ENCODE peak calls at places on chromosomes 13 and 19, in four cellular contexts. B is GM12865, D is Peyer's patch, N is astrocyte. F is an unnamed sample.

GRCh38 chr19:13846533-13847032 is 30.4 kb upstream of the NANOS3 start:
- DNase-seq in B (peak), D (peak), N (peak), F (peak)

GRCh38 chr19:15393963-15394362 is 14.4 kb upstream of the AKAP8 start:
- DNase-seq in B (no peak), D (no peak), N (no peak), F (no peak)

GRCh38 chr13:45623516-45624090 is 8.1 kb upstream of the ERICH6B start:
- DNase-seq in B (peak), D (no peak), N (no peak), F (no peak)

GRCh38 chr13:94251801-94252200 is 227.7 kb downstream of the DCT start:
- DNase-seq in B (no peak), D (no peak), N (peak), F (peak)

GRCh38 chr19:44700547-44700946 is 1.6 kb downstream of the CEACAM16 start:
- DNase-seq in B (no peak), D (no peak), N (no peak), F (no peak)

GRCh38 chr13:38662362-38662761 is 24.5 kb upstream of the FREM2 start:
- DNase-seq in B (no peak), D (no peak), N (peak), F (no peak)

GRCh38 chr19:42081584-42082258 is 5.8 kb downstream of the ZNF574 start:
- DNase-seq in B (peak), D (no peak), N (peak), F (no peak)

GRCh38 chr19:4909172-4909896 is at the start of gene UHRF1:
- DNase-seq in B (peak), D (peak), N (no peak), F (no peak)

GRCh38 chr19:31334101-31334848 is 15.0 kb downstream of the TSHZ3 start:
- DNase-seq in B (no peak), D (no peak), N (peak), F (no peak)

GRCh38 chr19:47582320-47582909 is 9.5 kb upstream of the ZNF541 start:
- DNase-seq in B (no peak), D (no peak), N (peak), F (no peak)

GRCh38 chr19:45005787-45006186 is 4.5 kb downstream of the RELB start:
- DNase-seq in B (no peak), D (peak), N (no peak), F (no peak)

GRCh38 chr13:99681695-99682094 is 180.4 kb downstream of the TM9SF2 start:
- DNase-seq in B (no peak), D (no peak), N (no peak), F (no peak)

GRCh38 chr19:10315335-10316214 is at the start of gene FDX2:
- DNase-seq in B (peak), D (peak), N (peak), F (peak)

GRCh38 chr13:33353210-33353609 is 67.7 kb upstream of the STARD13 start:
- DNase-seq in B (peak), D (no peak), N (no peak), F (peak)

GRCh38 chr13:39749528-39749927 is 94.1 kb downstream of the COG6 start:
- DNase-seq in B (no peak), D (no peak), N (no peak), F (no peak)

GRCh38 chr19:35742121-35742724 is at the start of gene IGFLR1:
- DNase-seq in B (peak), D (no peak), N (no peak), F (no peak)

GRCh38 chr13:97506511-97506910 is 72.5 kb downstream of the RAP2A start:
- DNase-seq in B (no peak), D (no peak), N (no peak), F (no peak)

GRCh38 chr19:38650911-38651584 is 3.6 kb downstream of the ACTN4 start:
- DNase-seq in B (no peak), D (no peak), N (peak), F (no peak)

GRCh38 chr13:40315416-40316064 is 350.9 kb downstream of the FOXO1 start:
- DNase-seq in B (peak), D (no peak), N (no peak), F (no peak)

GRCh38 chr13:112783946-112784500 is 94.2 kb downstream of the ATP11A start:
- DNase-seq in B (no peak), D (no peak), N (no peak), F (no peak)

GRCh38 chr19:49749055-49749716 is 13.9 kb downstream of the TSKS start:
- DNase-seq in B (no peak), D (no peak), N (no peak), F (no peak)

GRCh38 chr19:18886972-18887371 is 9.0 kb downstream of the CERS1 start:
- DNase-seq in B (no peak), D (no peak), N (no peak), F (no peak)

GRCh38 chr13:44417876-44418275 is 44.3 kb downstream of the SERP2 start:
- DNase-seq in B (no peak), D (no peak), N (no peak), F (no peak)

GRCh38 chr13:62096652-62097051 is 681.0 kb upstream of the PCDH20 start:
- DNase-seq in B (no peak), D (no peak), N (no peak), F (no peak)

GRCh38 chr13:25902946-25903345 is 148.9 kb downstream of the SHISA2 start:
- DNase-seq in B (peak), D (no peak), N (no peak), F (no peak)

GRCh38 chr19:8484331-8484894 is 18.0 kb downstream of the PRAM1 start:
- DNase-seq in B (no peak), D (peak), N (no peak), F (no peak)

DNA sequence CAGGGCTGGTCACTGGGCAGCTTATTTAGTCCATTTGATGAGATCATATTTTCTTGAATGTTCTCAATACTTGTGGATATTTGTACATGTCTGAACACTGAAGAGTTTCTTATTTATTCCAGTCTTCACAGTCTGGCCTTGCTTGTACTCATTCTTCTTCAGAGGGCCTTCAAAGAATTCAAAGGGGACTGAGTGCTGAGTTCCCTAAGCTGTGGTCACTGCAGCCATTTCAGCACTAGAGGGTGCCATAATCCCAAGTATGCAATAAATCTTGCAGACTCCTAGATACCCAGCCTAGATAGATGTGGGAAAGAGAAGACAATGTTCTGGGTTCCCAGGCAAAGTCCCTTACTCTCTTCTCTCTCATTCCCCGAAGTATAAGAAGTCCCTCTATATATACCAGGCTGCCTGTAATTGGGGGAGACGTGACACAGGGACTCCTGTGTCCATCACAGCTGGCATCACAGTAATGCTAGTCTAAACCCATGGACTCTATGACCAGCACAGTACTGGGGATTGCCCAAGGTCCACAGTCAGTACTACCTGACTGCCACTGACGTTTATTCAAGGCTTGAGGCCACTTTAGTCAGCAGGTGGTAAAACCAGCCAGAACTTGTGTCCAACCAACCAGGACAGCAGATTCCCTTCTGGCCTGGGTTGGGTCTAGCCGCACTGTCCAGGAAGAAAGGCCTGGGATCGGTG is 8.9 kb upstream of the VN1R1 start:
- DNase-seq in B (peak), D (no peak), N (no peak), F (no peak)
- TF ChIP-seq CTCF in B (peak), D (peak), N (no peak), F (peak)

DNA sequence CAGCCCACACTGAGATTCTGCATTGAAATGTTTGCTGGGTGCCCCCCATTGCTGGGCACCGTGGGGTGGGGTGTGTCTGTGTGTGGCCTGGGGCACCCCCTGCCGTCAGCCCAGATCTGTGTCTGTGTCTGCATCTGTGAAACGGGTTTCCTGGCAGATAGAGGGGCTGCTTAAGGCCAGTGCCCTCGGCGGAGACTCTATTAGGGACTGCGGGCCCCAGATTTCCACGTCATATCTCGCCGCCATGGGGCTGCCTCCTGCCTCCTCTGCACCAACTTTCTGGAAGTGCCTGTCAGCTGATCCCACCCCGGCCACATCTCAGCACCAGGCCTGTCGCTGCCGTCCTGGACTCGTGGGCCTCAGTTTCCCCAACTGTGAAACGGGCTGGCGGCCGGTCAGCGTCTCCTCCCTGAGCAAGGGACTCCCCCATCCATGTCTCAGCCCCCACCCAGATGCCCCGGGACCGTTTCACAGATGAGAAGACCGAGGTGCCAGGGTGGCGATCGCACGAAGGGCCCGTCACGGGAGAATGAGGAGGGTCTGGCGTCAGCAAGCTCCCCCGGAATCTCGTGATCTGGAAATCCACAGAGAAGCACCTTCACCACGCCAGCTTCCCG is 21.4 kb downstream of the ARID3A start:
- DNase-seq in B (peak), D (no peak), N (no peak), F (no peak)
- H3K4me3 ChIP-seq in B (peak), D (no peak), N (no peak), F (no peak)

DNA sequence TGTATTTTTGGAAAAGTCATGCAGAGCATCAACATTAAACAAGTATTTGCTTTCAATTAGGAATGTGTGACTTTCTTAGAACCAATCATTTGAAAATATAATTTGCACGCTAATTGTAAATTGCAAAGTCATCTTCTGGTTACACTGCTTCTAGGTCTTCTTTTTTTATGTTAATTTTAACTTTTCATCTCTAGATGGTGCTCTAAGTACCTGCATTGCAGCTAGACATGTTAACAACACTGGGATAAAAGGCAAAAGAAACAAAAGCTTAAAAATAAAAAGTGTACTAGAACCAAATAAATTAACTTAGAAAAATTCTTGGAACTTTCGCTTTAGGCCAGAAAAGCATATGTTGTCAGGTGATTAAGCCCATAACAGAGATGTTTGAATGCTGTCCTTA is 2758.2 kb downstream of the PCDH9 start:
- DNase-seq in B (no peak), D (no peak), N (peak), F (no peak)
- TF ChIP-seq CTCF in B (no peak), D (no peak), N (peak), F (peak)

DNA sequence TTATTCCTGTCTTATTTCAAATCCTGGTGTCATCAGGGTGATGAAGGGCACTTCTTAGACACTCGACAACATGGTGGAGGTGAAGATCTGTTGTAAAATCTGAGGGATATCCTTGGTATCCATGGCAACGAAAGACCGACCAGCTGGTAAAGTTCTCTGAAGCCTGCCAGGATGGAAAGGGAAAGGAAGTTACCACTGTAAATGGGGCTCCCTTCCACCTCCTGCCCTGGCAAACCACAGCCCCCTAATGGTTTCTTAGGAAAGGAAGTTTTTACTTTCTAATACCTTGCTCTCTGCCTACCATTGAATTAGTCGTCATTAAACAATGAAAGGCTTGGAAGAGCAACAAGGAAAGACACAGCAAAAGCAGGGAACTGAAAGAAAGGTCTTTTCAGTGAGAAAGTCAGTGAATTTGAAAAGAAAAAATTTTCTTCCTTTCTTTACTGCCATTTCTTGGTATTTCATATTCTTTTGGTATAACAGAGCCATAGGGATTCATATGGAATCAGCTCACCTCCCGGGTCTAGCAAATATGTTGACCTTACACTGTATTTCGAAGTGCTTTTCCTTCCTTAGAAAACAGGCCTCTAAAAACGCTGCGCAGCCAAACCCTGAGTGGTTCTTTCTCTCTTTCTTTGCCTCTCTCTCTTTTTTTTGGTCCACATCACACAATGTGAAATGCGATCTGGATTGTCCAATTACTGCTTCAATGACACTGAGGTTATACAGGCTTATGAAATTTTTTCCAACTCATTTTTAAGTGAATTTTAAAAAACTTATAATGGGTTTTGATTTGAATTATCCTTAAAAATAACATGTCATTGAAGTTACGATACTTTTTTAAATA is 111.0 kb downstream of the RGCC start:
- DNase-seq in B (no peak), D (no peak), N (no peak), F (no peak)
- H3K4me3 ChIP-seq in B (no peak), D (no peak), N (no peak), F (no peak)

GRCh38 chr13:66560991-66561390 is 669.1 kb downstream of the PCDH9 start:
- DNase-seq in B (no peak), D (no peak), N (no peak), F (no peak)
- TF ChIP-seq CTCF in B (no peak), D (no peak), N (no peak), F (no peak)

DNA sequence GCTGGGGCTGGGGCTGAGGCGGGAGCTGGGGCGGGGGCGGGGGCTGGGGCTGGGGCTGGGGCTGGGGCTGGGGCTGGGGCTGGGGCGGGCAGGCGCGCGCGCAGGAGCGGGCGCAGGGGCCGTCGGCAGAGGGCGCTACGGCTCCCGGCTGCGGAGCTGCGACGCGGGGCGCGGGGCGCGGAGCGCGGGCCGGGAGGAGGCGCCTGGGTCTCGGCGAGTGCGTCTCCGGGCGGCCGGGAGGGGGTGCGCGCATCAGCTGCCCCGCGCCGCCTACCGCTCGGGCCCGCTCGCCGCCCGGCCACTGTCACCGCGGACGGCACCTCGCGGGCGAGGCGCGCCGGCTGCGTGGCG is 416 bp upstream of the MTUS2 start:
- DNase-seq in B (peak), D (peak), N (peak), F (peak)
- H3K4me3 ChIP-seq in B (no peak), D (peak), N (no peak), F (peak)